ENCODE peak calls at places on chromosomes 4 and X, in six cellular contexts. P is K562, N is neural progenitor cell, D is fibroblast of lung, C is mesendoderm, R is keratinocyte. A is an unnamed sample. For H3K79me2 and H3K27me3, the result is how much of the 10 kb centered on the place peaks cover.

GRCh38 chrX:118727686-118728339 is 407 bp downstream of the IL13RA1 start:
- DNase-seq in N (peak), P (peak), R (no peak), D (peak), C (peak), A (peak)

GRCh38 chr4:40548256-40548655 is 81.4 kb downstream of the RBM47 start:
- DNase-seq in R (no peak), C (peak), P (no peak), N (no peak), D (no peak), A (no peak)

GRCh38 chr4:173531085-173531965 is 1.3 kb upstream of the HAND2 start:
- DNase-seq in P (no peak), D (no peak), N (peak), R (no peak), C (peak), A (no peak)

GRCh38 chr4:187251896-187252295 is 528.2 kb upstream of the FAT1 start:
- DNase-seq in P (no peak), R (no peak), D (no peak), N (no peak), C (no peak), A (no peak)

GRCh38 chr4:20305976-20306375 is 54.3 kb downstream of the SLIT2 start:
- DNase-seq in N (no peak), C (no peak), R (no peak), D (peak), P (no peak), A (no peak)

GRCh38 chrX:13464599-13465275 is 104.7 kb upstream of the EGFL6 start:
- DNase-seq in D (no peak), N (no peak), C (no peak), R (no peak), P (no peak), A (no peak)

GRCh38 chr4:100421356-100421978 is 96.4 kb downstream of the EMCN start:
- DNase-seq in N (peak), D (peak), C (peak), P (no peak), R (no peak), A (peak)

GRCh38 chrX:154804564-154804956 is 725 bp downstream of the MPP1 start:
- DNase-seq in P (no peak), D (no peak), N (no peak), C (no peak), R (no peak), A (no peak)

GRCh38 chr4:52001616-52002015 is 18.5 kb downstream of the LRRC66 start:
- DNase-seq in P (no peak), C (no peak), R (no peak), N (no peak), D (no peak), A (peak)

GRCh38 chr4:30620711-30621110 is 99.5 kb upstream of the PCDH7 start:
- DNase-seq in N (no peak), C (peak), R (no peak), D (no peak), P (no peak), A (no peak)

GRCh38 chr4:116639070-116639577 is 446.3 kb downstream of the TRAM1L1 start:
- DNase-seq in D (no peak), N (no peak), C (no peak), R (no peak), P (no peak), A (no peak)

GRCh38 chr4:122218762-122219161 is 66.6 kb downstream of the BLTP1 start:
- DNase-seq in P (peak), C (peak), D (peak), R (no peak), N (peak), A (no peak)

GRCh38 chrX:45258741-45259402 is 58.2 kb upstream of the DIPK2B start:
- DNase-seq in C (no peak), N (no peak), D (no peak), R (no peak), P (no peak), A (no peak)

GRCh38 chrX:71282514-71283408 is 674 bp upstream of the NONO start:
- DNase-seq in C (peak), P (no peak), D (no peak), R (no peak), N (peak), A (peak)

GRCh38 chr4:10100734-10101216 is 15.8 kb downstream of the WDR1 start:
- DNase-seq in N (no peak), R (no peak), P (no peak), C (no peak), D (no peak), A (no peak)

GRCh38 chrX:49712577-49712976 is 16.8 kb upstream of the PAGE1 start:
- DNase-seq in N (no peak), R (no peak), C (no peak), P (no peak), D (no peak), A (no peak)

GRCh38 chrX:25021132-25021498 is 5.3 kb upstream of the ARX start:
- DNase-seq in R (no peak), P (no peak), N (no peak), C (no peak), D (no peak), A (no peak)

GRCh38 chr4:125773502-125773901 is 458.7 kb downstream of the FAT4 start:
- DNase-seq in C (no peak), D (no peak), P (no peak), N (no peak), R (no peak), A (no peak)

GRCh38 chr4:16205298-16206164 is 20.7 kb downstream of the TAPT1 start:
- DNase-seq in N (peak), D (no peak), P (peak), R (no peak), C (peak), A (no peak)

GRCh38 chr4:184732126-184732525 is 1.8 kb downstream of the CENPU start:
- DNase-seq in D (no peak), R (no peak), N (no peak), P (peak), C (no peak), A (peak)

GRCh38 chr4:23819041-23819511 is 70.8 kb downstream of the PPARGC1A start:
- DNase-seq in N (no peak), P (no peak), R (no peak), C (peak), D (peak), A (no peak)

GRCh38 chrX:10901290-10901633 is 209.9 kb upstream of the HCCS start:
- DNase-seq in P (no peak), D (no peak), N (no peak), C (no peak), R (no peak), A (no peak)

GRCh38 chr4:53956053-53956452 is 108.4 kb downstream of the CHIC2 start:
- DNase-seq in N (no peak), R (no peak), D (no peak), P (no peak), C (no peak), A (no peak)

GRCh38 chr4:123741906-123742305 is 345.3 kb downstream of the SPRY1 start:
- DNase-seq in R (no peak), P (no peak), N (no peak), D (peak), C (no peak), A (no peak)

GRCh38 chrX:96692911-96693310 is 8.3 kb downstream of the DIAPH2 start:
- DNase-seq in P (no peak), C (no peak), D (peak), N (no peak), R (no peak), A (no peak)

GRCh38 chrX:46531442-46531841 is 13.8 kb downstream of the ZNF674 start:
- DNase-seq in N (no peak), P (peak), C (no peak), D (no peak), R (no peak), A (no peak)

GRCh38 chr4:152723236-152723635 is 43.4 kb upstream of the TMEM154 start:
- DNase-seq in P (no peak), D (no peak), R (no peak), C (no peak), N (no peak), A (no peak)

GRCh38 chr4:1986578-1987210 is 22.1 kb downstream of the NELFA start:
- DNase-seq in P (no peak), D (no peak), R (no peak), C (no peak), N (no peak), A (no peak)

GRCh38 chrX:149505671-149506070 is 565 bp upstream of the IDS start:
- DNase-seq in P (no peak), N (no peak), C (no peak), R (no peak), D (no peak), A (no peak)
- H3K4me2 ChIP-seq in P (peak), N (peak), C (no peak), R (peak), D (no peak), A (peak)

DNA sequence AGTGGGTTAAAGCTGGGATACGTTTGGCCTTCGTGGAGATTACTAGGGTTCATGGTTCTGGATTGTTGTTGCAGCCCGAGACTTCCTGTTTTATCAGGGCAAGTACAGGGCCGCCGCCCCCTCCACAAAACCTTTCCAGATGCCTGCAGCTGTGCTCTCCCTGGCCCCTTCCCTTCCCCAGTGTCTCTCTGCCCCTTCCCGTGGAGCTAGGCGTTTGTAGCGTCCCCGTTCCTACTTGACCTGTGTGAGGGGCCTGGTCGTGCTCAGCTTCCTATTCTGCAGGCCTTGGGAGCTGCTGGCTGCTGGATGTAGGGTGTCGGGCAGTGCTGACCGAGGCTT is 1.4 kb downstream of the AKAP17A start:
- DNase-seq in R (no peak), N (no peak), D (no peak), P (peak), C (no peak), A (no peak)
- H3K79me2 ChIP-seq in R (half or more), N (half or more), D (under half), P (under half), C (half or more), A (half or more)

GRCh38 chr4:161143375-161143774 is 1020.4 kb downstream of the FSTL5 start:
- DNase-seq in R (no peak), N (no peak), D (no peak), P (no peak), C (no peak), A (no peak)
- H3K27me3 ChIP-seq in R (under half), N (under half), D (under half), P (under half), C (under half), A (under half)

GRCh38 chr4:128475597-128475996 is 188.0 kb upstream of the PGRMC2 start:
- DNase-seq in C (no peak), D (no peak), R (no peak), N (no peak), P (no peak), A (no peak)

GRCh38 chr4:128470492-128471053 is 183.0 kb upstream of the PGRMC2 start:
- DNase-seq in C (no peak), R (no peak), N (no peak), P (no peak), D (no peak), A (no peak)

GRCh38 chr4:128468485-128468989 is 180.9 kb upstream of the PGRMC2 start:
- DNase-seq in D (peak), P (peak), N (no peak), R (peak), C (no peak), A (peak)

GRCh38 chr4:128477540-128477939 is 189.9 kb upstream of the PGRMC2 start:
- DNase-seq in C (peak), R (no peak), D (no peak), N (no peak), P (no peak), A (no peak)

GRCh38 chr4:128471576-128471975 is 184.0 kb upstream of the PGRMC2 start:
- DNase-seq in C (no peak), P (peak), D (no peak), N (no peak), R (no peak), A (no peak)
- H3K4me2 ChIP-seq in C (no peak), P (peak), D (no peak), N (no peak), R (no peak), A (no peak)

DNA sequence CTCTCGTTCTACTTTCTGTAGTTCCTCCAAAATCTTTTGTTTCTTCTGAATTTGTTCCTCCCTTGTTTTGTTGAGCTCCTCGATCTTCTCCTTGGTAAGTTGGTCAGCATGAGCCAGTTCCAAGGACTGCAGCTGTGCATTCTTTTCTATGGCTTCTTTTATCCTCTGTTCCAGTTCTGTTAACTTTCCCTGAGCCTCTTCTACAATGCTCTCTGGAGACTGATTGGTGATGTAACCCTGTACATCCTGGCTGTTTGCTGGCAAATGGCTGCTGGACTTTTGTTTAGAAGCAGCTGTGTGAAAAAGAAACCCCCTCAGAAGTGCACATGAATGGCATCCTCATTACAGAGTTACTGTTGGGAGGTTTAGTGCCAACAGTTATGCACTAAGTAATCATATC is 70.5 kb upstream of the COX18 start:
- DNase-seq in R (no peak), C (no peak), N (peak), D (no peak), P (no peak), A (no peak)
- H3K79me2 ChIP-seq in R (under half), C (under half), N (under half), D (under half), P (half or more), A (under half)